ENCODE peak calls at places on chromosomes 7 and 10, in five cellular contexts. D, P, B, H and T are unnamed samples.

GRCh38 chr7:95250591-95250990 is 73.7 kb downstream of the PON1 start:
- DNase-seq in D (no peak), P (no peak), B (no peak), H (no peak), T (no peak)

GRCh38 chr7:69246758-69247157 is 351.5 kb upstream of the AUTS2 start:
- DNase-seq in D (no peak), P (no peak), B (no peak), H (no peak), T (no peak)

GRCh38 chr10:118504044-118504944 is 91.2 kb downstream of the PRLHR start:
- DNase-seq in D (peak), P (no peak), B (no peak), H (no peak), T (no peak)

GRCh38 chr7:4144801-4145470 is 537.2 kb upstream of the FOXK1 start:
- DNase-seq in D (peak), P (peak), B (no peak), H (no peak), T (peak)

GRCh38 chr10:5325076-5325475 is 39.7 kb upstream of the UCN3 start:
- DNase-seq in D (no peak), P (no peak), B (no peak), H (no peak), T (no peak)

GRCh38 chr10:29064665-29065064 is 224.2 kb upstream of the LYZL1 start:
- DNase-seq in D (no peak), P (no peak), B (no peak), H (no peak), T (no peak)

GRCh38 chr10:7406712-7407333 is 4.0 kb downstream of the SFMBT2 start:
- DNase-seq in D (no peak), P (no peak), B (no peak), H (no peak), T (no peak)

GRCh38 chr10:88989824-88990527 is 622 bp upstream of the FAS start:
- DNase-seq in D (peak), P (no peak), B (peak), H (no peak), T (no peak)

GRCh38 chr7:108323305-108323832 is 132.9 kb downstream of the NRCAM start:
- DNase-seq in D (no peak), P (no peak), B (no peak), H (no peak), T (no peak)

GRCh38 chr7:36652431-36652830 is 71.9 kb downstream of the AOAH start:
- DNase-seq in D (no peak), P (no peak), B (no peak), H (no peak), T (no peak)

GRCh38 chr7:149060161-149060560 is 30.4 kb downstream of the ZNF786 start:
- DNase-seq in D (no peak), P (no peak), B (no peak), H (no peak), T (no peak)

GRCh38 chr10:43781480-43782361 is 133.0 kb upstream of the ZNF32 start:
- DNase-seq in D (no peak), P (peak), B (no peak), H (no peak), T (no peak)

GRCh38 chr10:5971315-5971832 is 6.0 kb downstream of the IL15RA start:
- DNase-seq in D (no peak), P (no peak), B (no peak), H (no peak), T (no peak)

GRCh38 chr7:106283831-106284515 is 810 bp downstream of the NAMPT start:
- DNase-seq in D (no peak), P (peak), B (peak), H (no peak), T (peak)

GRCh38 chr10:76086571-76087260 is 655.3 kb downstream of the LRMDA start:
- DNase-seq in D (no peak), P (no peak), B (no peak), H (no peak), T (no peak)

GRCh38 chr7:4774804-4775280 is 581 bp upstream of the AP5Z1 start:
- DNase-seq in D (no peak), P (no peak), B (peak), H (no peak), T (peak)

GRCh38 chr10:134205-134742 is 981 bp upstream of the ZMYND11 start:
- DNase-seq in D (no peak), P (no peak), B (no peak), H (peak), T (no peak)

GRCh38 chr10:122163182-122164027 is 107.7 kb upstream of the BTBD16 start:
- DNase-seq in D (no peak), P (peak), B (no peak), H (no peak), T (no peak)

GRCh38 chr7:55192718-55193117 is 172.4 kb upstream of the LANCL2 start:
- DNase-seq in D (peak), P (no peak), B (peak), H (no peak), T (no peak)

GRCh38 chr10:74177140-74177677 is 26.2 kb downstream of the ADK start:
- DNase-seq in D (no peak), P (peak), B (no peak), H (no peak), T (no peak)

GRCh38 chr10:91043173-91043910 is 122.5 kb upstream of the ANKRD1 start:
- DNase-seq in D (no peak), P (no peak), B (peak), H (no peak), T (no peak)

GRCh38 chr10:30233186-30233958 is 115.7 kb downstream of the MTPAP start:
- DNase-seq in D (no peak), P (no peak), B (peak), H (no peak), T (no peak)

GRCh38 chr7:112745635-112746034 is 44.6 kb downstream of the TMEM168 start:
- DNase-seq in D (no peak), P (no peak), B (no peak), H (no peak), T (no peak)

GRCh38 chr7:138186951-138187351 is 110.7 kb downstream of the AKR1D1 start:
- DNase-seq in D (no peak), P (no peak), B (peak), H (no peak), T (peak)

GRCh38 chr10:122815458-122815857 is 30.2 kb downstream of the CUZD1 start:
- DNase-seq in D (no peak), P (no peak), B (no peak), H (no peak), T (no peak)

GRCh38 chr7:151871904-151872303 is 5.0 kb downstream of the PRKAG2 start:
- DNase-seq in D (no peak), P (no peak), B (no peak), H (no peak), T (no peak)

GRCh38 chr10:88926484-88927249 is 25.9 kb downstream of the ACTA2 start:
- DNase-seq in D (peak), P (no peak), B (no peak), H (no peak), T (peak)

GRCh38 chr7:92135100-92135429 is 788 bp upstream of the CYP51A1 start:
- DNase-seq in D (no peak), P (no peak), B (no peak), H (no peak), T (no peak)

GRCh38 chr7:101168412-101169049 is 3.2 kb upstream of the VGF start:
- DNase-seq in D (no peak), P (no peak), B (no peak), H (no peak), T (no peak)

GRCh38 chr7:47358944-47359588 is 222.8 kb downstream of the TNS3 start:
- DNase-seq in D (no peak), P (no peak), B (no peak), H (no peak), T (no peak)

GRCh38 chr7:4343272-4344000 is 338.7 kb upstream of the FOXK1 start:
- DNase-seq in D (no peak), P (no peak), B (no peak), H (no peak), T (no peak)

GRCh38 chr10:683448-684071 is 5.9 kb downstream of the DIP2C start:
- DNase-seq in D (no peak), P (no peak), B (peak), H (no peak), T (no peak)

GRCh38 chr10:86880971-86881370 is 76.4 kb downstream of the MMRN2 start:
- DNase-seq in D (no peak), P (no peak), B (no peak), H (no peak), T (no peak)